ENCODE peak calls at places on chromosomes 2 and 18, in ten cellular contexts. I is transverse colon, S is OCI-LY7, F is left lung, B is IMR-90, J is neural progenitor cell, P is tibial artery, O is uterus, K is brain microvascular endothelial cell, Z is HCT116. E is an unnamed sample.

GRCh38 chr2:195473802-195474201 is 183.2 kb upstream of the SLC39A10 start:
- DNase-seq in I (no peak), S (no peak), F (no peak), B (no peak), J (no peak), P (no peak), O (no peak), K (no peak), Z (no peak), E (no peak)

GRCh38 chr2:157032019-157032418 is 225.5 kb upstream of the GALNT5 start:
- DNase-seq in I (no peak), S (no peak), F (no peak), B (peak; percentile 94), J (no peak), P (no peak), O (no peak), K (peak; percentile 76), Z (peak; percentile 97), E (no peak)

GRCh38 chr2:145598434-145598833 is 1078.5 kb upstream of the ZEB2 start:
- DNase-seq in I (no peak), S (no peak), F (no peak), B (peak; percentile 89), J (no peak), P (no peak), O (no peak), K (peak; percentile 61), Z (no peak), E (no peak)

GRCh38 chr2:55887906-55888625 is 35.5 kb downstream of the EFEMP1 start:
- DNase-seq in I (no peak), S (no peak), F (no peak), B (peak; percentile 94), J (no peak), P (no peak), O (no peak), K (peak; percentile 60), Z (no peak), E (no peak)

GRCh38 chr2:118102433-118103082 is 14.3 kb downstream of the INSIG2 start:
- DNase-seq in I (no peak), S (no peak), F (no peak), B (peak; percentile 30), J (no peak), P (no peak), O (no peak), K (no peak), Z (no peak), E (no peak)

GRCh38 chr2:176665086-176665485 is 395.8 kb downstream of the MTX2 start:
- DNase-seq in I (no peak), S (no peak), F (no peak), B (no peak), J (no peak), P (no peak), O (no peak), K (no peak), Z (no peak), E (no peak)

GRCh38 chr2:233329489-233330135 is 22.0 kb downstream of the SAG start:
- DNase-seq in I (no peak), S (no peak), F (no peak), B (no peak), J (peak; percentile 59), P (no peak), O (no peak), K (peak; percentile 2), Z (no peak), E (no peak)

GRCh38 chr2:1493361-1494126 is 80.3 kb downstream of the TPO start:
- DNase-seq in I (peak; percentile 80), S (no peak), F (peak; percentile 58), B (no peak), J (no peak), P (peak; percentile 51), O (no peak), K (no peak), Z (no peak), E (no peak)

GRCh38 chr2:177506998-177507397 is 114.4 kb downstream of the AGPS start:
- DNase-seq in I (no peak), S (no peak), F (no peak), B (no peak), J (no peak), P (no peak), O (no peak), K (no peak), Z (no peak), E (no peak)

GRCh38 chr2:199865905-199866304 is 14.9 kb upstream of the FTCDNL1 start:
- DNase-seq in I (no peak), S (no peak), F (no peak), B (no peak), J (no peak), P (no peak), O (no peak), K (no peak), Z (no peak), E (no peak)

GRCh38 chr2:136206613-136207012 is 88.7 kb upstream of the CXCR4 start:
- DNase-seq in I (peak; percentile 53), S (peak; percentile 100), F (no peak), B (no peak), J (no peak), P (no peak), O (no peak), K (no peak), Z (no peak), E (peak; percentile 42)

DNA sequence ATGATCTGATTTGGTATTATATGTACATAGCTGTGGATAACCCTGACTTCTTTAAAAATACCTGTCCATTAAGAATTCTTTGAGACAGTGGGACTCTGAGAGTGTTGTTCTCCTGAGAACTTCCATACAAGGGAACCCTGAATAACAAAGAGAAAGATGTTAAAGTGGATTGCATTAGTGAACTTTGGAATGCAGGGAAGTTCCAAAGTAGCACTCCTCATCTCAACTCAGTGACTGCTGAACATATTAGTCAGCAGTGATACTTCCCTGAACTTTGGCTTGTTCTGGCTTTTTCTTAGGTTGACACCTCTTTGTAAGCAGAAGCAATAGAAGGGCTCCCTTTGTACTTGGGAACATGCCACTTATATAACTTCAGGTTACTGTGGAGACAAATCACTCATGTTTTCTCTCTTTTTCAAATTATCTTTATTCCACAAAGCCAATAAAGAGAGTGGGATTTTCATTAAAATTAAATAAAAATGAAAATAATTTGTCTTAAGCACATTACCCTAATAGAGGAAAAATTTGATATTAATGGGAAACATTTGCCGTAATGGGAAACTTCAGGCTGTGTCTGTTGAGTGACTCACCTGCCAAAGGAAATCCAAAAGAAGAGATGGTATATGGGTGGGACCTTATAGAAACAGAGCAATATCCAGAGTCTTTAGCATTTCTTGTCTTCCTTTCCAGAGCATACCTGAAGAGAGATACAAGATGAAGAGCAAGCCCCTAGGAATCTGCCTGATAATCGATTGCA is 33.3 kb downstream of the CFLAR start:
- DNase-seq in I (no peak), S (no peak), F (no peak), B (peak; percentile 96), J (no peak), P (no peak), O (no peak), K (peak; percentile 90), Z (peak; percentile 77), E (no peak)
- H3K27ac ChIP-seq in I (peak overlapping the region; percentile 81), S (no peak overlapping the region), F (peak overlapping the region; percentile 78), B (peak overlapping the region; percentile 70), J (no peak overlapping the region), P (no peak overlapping the region), O (no peak overlapping the region), K (peak overlapping the region; percentile 98), Z (peak overlapping the region; percentile 98), E (no peak overlapping the region)

GRCh38 chr2:10721344-10722251 is at the start of gene ATP6V1C2:
- DNase-seq in I (peak; percentile 78), S (peak; percentile 52), F (peak; percentile 90), B (no peak), J (peak; percentile 91), P (no peak), O (no peak), K (no peak), Z (no peak), E (no peak)

GRCh38 chr2:10720983-10721343 is 467 bp upstream of the ATP6V1C2 start:
- DNase-seq in I (peak; percentile 21), S (peak; percentile 33), F (no peak), B (no peak), J (no peak), P (no peak), O (no peak), K (no peak), Z (no peak), E (no peak)

GRCh38 chr2:10720306-10720705 is 1.1 kb upstream of the ATP6V1C2 start:
- DNase-seq in I (no peak), S (no peak), F (no peak), B (no peak), J (no peak), P (no peak), O (no peak), K (no peak), Z (no peak), E (no peak)

GRCh38 chr2:10717630-10718029 is 3.8 kb upstream of the ATP6V1C2 start:
- DNase-seq in I (no peak), S (no peak), F (no peak), B (peak; percentile 61), J (no peak), P (no peak), O (no peak), K (peak; percentile 25), Z (no peak), E (no peak)

GRCh38 chr2:10722252-10722825 is 909 bp downstream of the ATP6V1C2 start:
- DNase-seq in I (no peak), S (no peak), F (no peak), B (no peak), J (peak; percentile 4), P (no peak), O (no peak), K (no peak), Z (no peak), E (no peak)
- H3K4me3 ChIP-seq in I (no peak overlapping the region), S (peak overlapping the region; percentile 63), F (peak overlapping the region; percentile 27), B (no peak overlapping the region), J (peak overlapping the region; percentile 82), P (peak overlapping the region; percentile 61), O (no peak overlapping the region), K (no peak overlapping the region), Z (no peak overlapping the region), E (no peak overlapping the region)

GRCh38 chr18:39571511-39571910 is 2005.9 kb upstream of the CELF4 start:
- DNase-seq in I (no peak), S (no peak), F (no peak), B (peak; percentile 19), J (peak; percentile 47), P (no peak), O (no peak), K (peak; percentile 6), Z (no peak), E (no peak)
- TF ChIP-seq CTCF in I (peak; percentile 20), S (peak; percentile 41), F (peak; percentile 24), B (peak; percentile 38), J (peak; percentile 56), P (no peak), O (peak; percentile 21), K (peak; percentile 43), Z (peak; percentile 35), E (peak; percentile 65)

DNA sequence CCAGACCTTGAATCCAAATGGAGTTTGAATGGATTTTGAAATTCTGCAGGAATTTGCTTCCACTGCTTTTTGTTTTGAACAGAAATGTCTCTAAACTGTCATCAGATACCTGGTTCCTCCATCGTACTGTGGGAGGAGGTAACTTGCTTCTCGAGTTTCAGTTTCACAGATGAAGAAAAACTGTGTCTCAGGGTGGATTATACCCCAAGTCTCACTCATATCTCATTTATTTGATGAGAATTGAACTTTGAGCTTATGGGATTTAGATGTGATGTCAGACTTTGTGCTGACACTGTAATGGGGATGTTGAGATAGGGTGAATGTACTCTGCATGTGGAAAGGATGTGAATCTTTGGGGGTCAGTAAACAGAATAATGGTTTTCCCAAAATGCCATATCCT is 107.5 kb downstream of the GORASP2 start:
- DNase-seq in I (no peak), S (no peak), F (no peak), B (no peak), J (no peak), P (no peak), O (no peak), K (no peak), Z (no peak), E (no peak)
- H3K27ac ChIP-seq in I (no peak overlapping the region), S (no peak overlapping the region), F (no peak overlapping the region), B (no peak overlapping the region), J (no peak overlapping the region), P (no peak overlapping the region), O (no peak overlapping the region), K (no peak overlapping the region), Z (no peak overlapping the region), E (no peak overlapping the region)

E was measured in dorsolateral prefrontal cortex.